ENCODE peak calls at places on chromosomes 7 and 10, in ten cellular contexts. F, L, K, I, O, B, X, Z, W and G are unnamed samples.
A peak's percentile ranks its signal among the peaks of the same experiment; 100 is the strongest.

GRCh38 chr7:76063525-76063924 is 15.6 kb downstream of the MDH2 start:
- DNase-seq in F (peak; percentile 67), L (peak; percentile 34), K (no peak), I (no peak), O (no peak), B (peak; percentile 31), X (no peak), Z (no peak), W (no peak), G (peak; percentile 54)

GRCh38 chr7:34057136-34057535 is 151.8 kb downstream of the BMPER start:
- DNase-seq in F (no peak), L (no peak), K (no peak), I (no peak), O (no peak), B (no peak), X (no peak), Z (no peak), W (no peak), G (no peak)

GRCh38 chr7:44912775-44913347 is 27.5 kb upstream of the PURB start:
- DNase-seq in F (no peak), L (peak; percentile 75), K (no peak), I (peak; percentile 65), O (no peak), B (no peak), X (no peak), Z (peak; percentile 43), W (no peak), G (no peak)

GRCh38 chr7:140674899-140675701 is 2.4 kb downstream of the ADCK2 start:
- DNase-seq in F (no peak), L (peak; percentile 49), K (no peak), I (no peak), O (peak; percentile 27), B (peak; percentile 60), X (peak; percentile 66), Z (peak; percentile 81), W (no peak), G (peak; percentile 52)

GRCh38 chr10:95327367-95327766 is 36.6 kb upstream of the PDLIM1 start:
- DNase-seq in F (peak; percentile 56), L (peak; percentile 56), K (no peak), I (no peak), O (no peak), B (peak; percentile 44), X (peak; percentile 14), Z (no peak), W (peak; percentile 60), G (no peak)

GRCh38 chr10:71039551-71039950 is 151.2 kb upstream of the PCBD1 start:
- DNase-seq in F (no peak), L (no peak), K (no peak), I (no peak), O (no peak), B (no peak), X (no peak), Z (no peak), W (no peak), G (no peak)

GRCh38 chr7:4056552-4057288 is 625.4 kb upstream of the FOXK1 start:
- DNase-seq in F (no peak), L (no peak), K (no peak), I (no peak), O (no peak), B (no peak), X (no peak), Z (no peak), W (no peak), G (no peak)

GRCh38 chr10:71638577-71639411 is 80.8 kb downstream of the C10orf105 start:
- DNase-seq in F (no peak), L (peak; percentile 48), K (peak; percentile 67), I (peak; percentile 66), O (no peak), B (peak; percentile 53), X (no peak), Z (peak; percentile 78), W (peak; percentile 55), G (no peak)

GRCh38 chr7:148588168-148588890 is 2.2 kb upstream of the C7orf33 start:
- DNase-seq in F (no peak), L (no peak), K (no peak), I (no peak), O (no peak), B (no peak), X (peak; percentile 43), Z (no peak), W (no peak), G (no peak)

GRCh38 chr7:41624818-41625217 is 78.1 kb downstream of the INHBA start:
- DNase-seq in F (no peak), L (no peak), K (no peak), I (no peak), O (no peak), B (no peak), X (no peak), Z (peak; percentile 18), W (no peak), G (no peak)

GRCh38 chr7:11379641-11380040 is 406.0 kb downstream of the PHF14 start:
- DNase-seq in F (no peak), L (no peak), K (no peak), I (no peak), O (no peak), B (no peak), X (no peak), Z (peak; percentile 8), W (no peak), G (no peak)

GRCh38 chr7:95794917-95795515 is 22.7 kb downstream of the DYNC1I1 start:
- DNase-seq in F (no peak), L (peak; percentile 29), K (no peak), I (no peak), O (no peak), B (no peak), X (peak; percentile 55), Z (peak; percentile 76), W (no peak), G (peak; percentile 53)

GRCh38 chr7:33596694-33597093 is 308.6 kb upstream of the BMPER start:
- DNase-seq in F (no peak), L (no peak), K (no peak), I (no peak), O (no peak), B (no peak), X (no peak), Z (no peak), W (no peak), G (no peak)

DNA sequence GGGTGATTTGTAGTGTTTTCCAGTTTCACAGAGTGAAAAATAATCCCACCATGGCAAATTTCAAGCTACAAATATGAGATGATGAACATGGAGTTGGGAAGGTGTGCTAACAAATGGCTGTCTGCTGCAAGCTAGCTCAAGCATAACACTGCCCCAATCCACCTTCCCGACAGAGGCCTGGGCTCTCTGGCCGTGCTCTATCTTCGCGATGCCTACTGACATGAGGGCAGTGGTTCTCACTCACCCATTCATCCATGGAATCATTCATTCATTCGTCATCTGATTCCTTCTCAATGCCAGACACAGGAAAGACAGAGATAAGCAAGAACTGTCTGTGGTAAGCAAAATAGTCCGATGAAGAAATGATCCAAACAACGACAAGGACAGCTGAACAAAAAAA is 65.4 kb downstream of the ZNF467 start:
- DNase-seq in F (no peak), L (no peak), K (no peak), I (no peak), O (no peak), B (no peak), X (no peak), Z (no peak), W (no peak), G (no peak)
- H3K4me1 ChIP-seq in F (no peaks in the 10 kb centered on the region), L (no peaks in the 10 kb centered on the region), K (no peaks in the 10 kb centered on the region), I (no peaks in the 10 kb centered on the region), O (peaks cover 4% of the 10 kb centered on the region), B (no peaks in the 10 kb centered on the region), X (no peaks in the 10 kb centered on the region), Z (no peaks in the 10 kb centered on the region), W (no peaks in the 10 kb centered on the region), G (no peaks in the 10 kb centered on the region)

DNA sequence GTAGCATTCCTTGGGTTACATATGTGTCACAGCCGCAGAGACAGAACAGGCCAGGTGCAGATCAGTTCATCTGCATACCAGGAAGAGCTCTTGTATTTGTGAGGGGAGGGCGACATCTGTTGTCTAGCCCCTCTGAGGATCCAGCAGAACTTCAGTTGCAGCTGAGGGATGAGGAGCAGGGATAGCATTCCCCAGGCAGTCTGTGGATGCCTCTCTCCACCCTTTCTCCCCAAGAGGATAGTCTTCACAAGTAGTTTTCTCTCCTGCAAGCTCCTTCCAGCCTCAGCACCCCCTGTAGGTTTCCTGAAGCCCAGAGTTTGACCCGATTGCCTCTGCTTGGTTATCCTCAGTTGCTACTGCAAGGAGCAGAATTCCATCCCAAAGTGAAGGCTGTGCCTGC is 2.6 kb downstream of the SCD start:
- DNase-seq in F (no peak), L (no peak), K (no peak), I (no peak), O (no peak), B (no peak), X (no peak), Z (no peak), W (no peak), G (no peak)
- H3K4me3 ChIP-seq in F (no peak overlapping the region), L (no peak overlapping the region), K (peak overlapping the region; percentile 82), I (no peak overlapping the region), O (peak overlapping the region; percentile 96), B (peak overlapping the region; percentile 97), X (peak overlapping the region; percentile 84), Z (peak overlapping the region; percentile 10), W (peak overlapping the region; percentile 76), G (peak overlapping the region; percentile 95)

DNA sequence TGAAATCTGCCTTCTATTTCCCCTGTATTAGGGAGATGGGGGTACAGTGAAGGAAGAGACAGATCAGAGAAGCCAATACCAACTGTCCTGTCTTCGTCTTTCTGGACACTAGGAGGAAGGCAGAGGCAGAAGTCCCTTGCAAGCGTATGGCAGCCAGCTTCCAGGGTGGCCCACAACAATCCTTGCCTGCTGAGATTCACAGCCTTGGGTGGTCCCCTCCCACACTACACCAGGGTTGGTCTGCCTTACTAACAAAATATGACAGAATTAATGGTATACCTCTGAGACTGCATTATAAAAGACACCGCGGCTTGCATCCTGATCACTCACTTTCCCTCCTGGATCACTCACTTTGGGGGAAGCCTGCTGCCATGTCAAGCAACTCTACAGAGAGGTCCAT is 90.4 kb downstream of the IDE start:
- DNase-seq in F (no peak), L (no peak), K (no peak), I (no peak), O (no peak), B (no peak), X (no peak), Z (no peak), W (no peak), G (no peak)
- H3K36me3 ChIP-seq in F (peaks cover 86% of the 10 kb centered on the region), L (peaks cover 7% of the 10 kb centered on the region), K (peaks cover 96% of the 10 kb centered on the region), I (peaks cover 3% of the 10 kb centered on the region), O (peaks cover 89% of the 10 kb centered on the region), B (peaks cover 42% of the 10 kb centered on the region), X (peaks cover 5% of the 10 kb centered on the region), Z (peaks cover 7% of the 10 kb centered on the region), W (peaks cover 91% of the 10 kb centered on the region), G (peaks cover 38% of the 10 kb centered on the region)

GRCh38 chr10:109895095-109895818 is 28.1 kb downstream of the XPNPEP1 start:
- DNase-seq in F (peak; percentile 74), L (peak; percentile 36), K (no peak), I (no peak), O (no peak), B (peak; percentile 81), X (no peak), Z (no peak), W (no peak), G (no peak)
- H3K4me1 ChIP-seq in F (peaks cover 97% of the 10 kb centered on the region), L (peaks cover 85% of the 10 kb centered on the region), K (peaks cover 13% of the 10 kb centered on the region), I (peaks cover 31% of the 10 kb centered on the region), O (peaks cover 8% of the 10 kb centered on the region), B (peaks cover 27% of the 10 kb centered on the region), X (peaks cover 30% of the 10 kb centered on the region), Z (peaks cover 5% of the 10 kb centered on the region), W (peaks cover 49% of the 10 kb centered on the region), G (peaks cover 7% of the 10 kb centered on the region)